ENCODE peak calls at places on chromosomes 6 and 20, in six cellular contexts. One of them, this sample, is unnamed.

GRCh38 chr6:45922728-45923351 is 92.8 kb downstream of the CLIC5 start:
- DNase-seq in heart right ventricle: peak; percentile 45
- DNase-seq in HCEC 1CT: peak; percentile 82
- DNase-seq in non-pigmented ciliary epithelial cell: peak; percentile 50
- DNase-seq in Calu3: peak; percentile 52
- DNase-seq in EH: peak; percentile 74
- DNase-seq in this sample: peak; percentile 82

GRCh38 chr6:8219352-8219943 is 117.1 kb upstream of the EEF1E1 start:
- DNase-seq in heart right ventricle: no peak
- DNase-seq in non-pigmented ciliary epithelial cell: no peak
- DNase-seq in Calu3: peak; percentile 46
- DNase-seq in EH: peak; percentile 63
- DNase-seq in HCEC 1CT: peak; percentile 46
- DNase-seq in this sample: peak; percentile 48

GRCh38 chr20:52110456-52110855 is 81.1 kb downstream of the ZFP64 start:
- DNase-seq in EH: no peak
- DNase-seq in HCEC 1CT: no peak
- DNase-seq in Calu3: no peak
- DNase-seq in non-pigmented ciliary epithelial cell: no peak
- DNase-seq in heart right ventricle: no peak
- DNase-seq in this sample: no peak

GRCh38 chr20:50462093-50462685 is 48.0 kb upstream of the PTPN1 start:
- DNase-seq in Calu3: no peak
- DNase-seq in non-pigmented ciliary epithelial cell: no peak
- DNase-seq in HCEC 1CT: no peak
- DNase-seq in EH: no peak
- DNase-seq in heart right ventricle: no peak
- DNase-seq in this sample: no peak

GRCh38 chr20:36285746-36286447 is 20.2 kb upstream of the DLGAP4 start:
- DNase-seq in HCEC 1CT: no peak
- DNase-seq in heart right ventricle: no peak
- DNase-seq in Calu3: no peak
- DNase-seq in EH: no peak
- DNase-seq in non-pigmented ciliary epithelial cell: no peak
- DNase-seq in this sample: no peak

GRCh38 chr20:23050847-23051627 is 1.6 kb upstream of the THBD start:
- DNase-seq in heart right ventricle: peak; percentile 87
- DNase-seq in Calu3: no peak
- DNase-seq in EH: peak; percentile 58
- DNase-seq in non-pigmented ciliary epithelial cell: peak; percentile 51
- DNase-seq in HCEC 1CT: peak; percentile 71
- DNase-seq in this sample: peak; percentile 76

GRCh38 chr20:62032606-62033368 is 32.9 kb downstream of the TAF4 start:
- DNase-seq in non-pigmented ciliary epithelial cell: no peak
- DNase-seq in Calu3: no peak
- DNase-seq in heart right ventricle: peak; percentile 10
- DNase-seq in HCEC 1CT: no peak
- DNase-seq in EH: peak; percentile 32
- DNase-seq in this sample: peak; percentile 43

GRCh38 chr6:53279301-53279700 is 69.4 kb downstream of the ELOVL5 start:
- DNase-seq in non-pigmented ciliary epithelial cell: no peak
- DNase-seq in HCEC 1CT: no peak
- DNase-seq in EH: no peak
- DNase-seq in heart right ventricle: no peak
- DNase-seq in Calu3: no peak
- DNase-seq in this sample: no peak

GRCh38 chr6:157265186-157265585 is 58.1 kb downstream of the TMEM242 start:
- DNase-seq in non-pigmented ciliary epithelial cell: no peak
- DNase-seq in heart right ventricle: no peak
- DNase-seq in Calu3: no peak
- DNase-seq in HCEC 1CT: no peak
- DNase-seq in EH: no peak
- DNase-seq in this sample: no peak

GRCh38 chr6:2228392-2228791 is 17.0 kb downstream of the GMDS start:
- DNase-seq in Calu3: no peak
- DNase-seq in non-pigmented ciliary epithelial cell: no peak
- DNase-seq in EH: no peak
- DNase-seq in heart right ventricle: no peak
- DNase-seq in HCEC 1CT: no peak
- DNase-seq in this sample: no peak

GRCh38 chr6:39193201-39193791 is 36.0 kb downstream of the KCNK5 start:
- DNase-seq in non-pigmented ciliary epithelial cell: no peak
- DNase-seq in EH: no peak
- DNase-seq in heart right ventricle: no peak
- DNase-seq in Calu3: no peak
- DNase-seq in HCEC 1CT: no peak
- DNase-seq in this sample: no peak

GRCh38 chr6:161694995-161695394 is 421.1 kb upstream of the AGPAT4 start:
- DNase-seq in Calu3: peak; percentile 17
- DNase-seq in EH: peak; percentile 14
- DNase-seq in non-pigmented ciliary epithelial cell: no peak
- DNase-seq in HCEC 1CT: peak; percentile 1
- DNase-seq in heart right ventricle: no peak
- DNase-seq in this sample: peak; percentile 11

GRCh38 chr6:27862396-27863061 is 49.7 kb downstream of the OR2B2 start:
- DNase-seq in HCEC 1CT: peak; percentile 23
- DNase-seq in EH: no peak
- DNase-seq in non-pigmented ciliary epithelial cell: no peak
- DNase-seq in Calu3: no peak
- DNase-seq in heart right ventricle: no peak
- DNase-seq in this sample: no peak

GRCh38 chr6:170244721-170245201 is 46.1 kb downstream of the DLL1 start:
- DNase-seq in Calu3: no peak
- DNase-seq in EH: no peak
- DNase-seq in non-pigmented ciliary epithelial cell: no peak
- DNase-seq in heart right ventricle: no peak
- DNase-seq in HCEC 1CT: no peak
- DNase-seq in this sample: no peak

GRCh38 chr6:21027507-21027906 is 493.2 kb downstream of the CDKAL1 start:
- DNase-seq in non-pigmented ciliary epithelial cell: no peak
- DNase-seq in heart right ventricle: no peak
- DNase-seq in EH: no peak
- DNase-seq in HCEC 1CT: no peak
- DNase-seq in Calu3: no peak
- DNase-seq in this sample: no peak

GRCh38 chr6:108895591-108895990 is 47.4 kb downstream of the ARMC2 start:
- DNase-seq in heart right ventricle: no peak
- DNase-seq in non-pigmented ciliary epithelial cell: no peak
- DNase-seq in HCEC 1CT: peak; percentile 69
- DNase-seq in EH: peak; percentile 19
- DNase-seq in Calu3: no peak
- DNase-seq in this sample: peak; percentile 73

GRCh38 chr6:101845172-101845571 is 451.7 kb downstream of the GRIK2 start:
- DNase-seq in non-pigmented ciliary epithelial cell: no peak
- DNase-seq in EH: no peak
- DNase-seq in heart right ventricle: no peak
- DNase-seq in HCEC 1CT: no peak
- DNase-seq in Calu3: no peak
- DNase-seq in this sample: no peak

GRCh38 chr6:162973975-162974374 is 246.2 kb downstream of the PACRG start:
- DNase-seq in Calu3: no peak
- DNase-seq in HCEC 1CT: no peak
- DNase-seq in non-pigmented ciliary epithelial cell: no peak
- DNase-seq in heart right ventricle: no peak
- DNase-seq in EH: no peak
- DNase-seq in this sample: no peak